ENCODE peak calls at places on chromosomes 3 and 15, in six cellular contexts. W is effector memory CD4-positive, alpha-beta T cell; R is left ventricle myocardium inferior; F is activated CD4-positive, alpha-beta T cell treated with anti-CD3 and anti-CD28 coated beads, Interleukin-2, amount 50 U/mL, for 24 hours; L is tibial artery; D is aorta. S is an unnamed sample.

GRCh38 chr15:68278345-68279217 is 1.0 kb downstream of the FEM1B start:
- DNase-seq in W (no peak), R (no peak), F (no peak), L (no peak), D (no peak), S (peak; percentile 59)

GRCh38 chr3:188001926-188002325 is 152.0 kb upstream of the LPP start:
- DNase-seq in W (no peak), R (no peak), F (no peak), L (no peak), D (no peak), S (no peak)

GRCh38 chr15:88385078-88385700 is 82.0 kb downstream of the MRPL46 start:
- DNase-seq in W (no peak), R (no peak), F (no peak), L (no peak), D (no peak), S (no peak)

GRCh38 chr3:71416868-71417267 is 166.7 kb downstream of the FOXP1 start:
- DNase-seq in W (no peak), R (no peak), F (no peak), L (no peak), D (no peak), S (no peak)

GRCh38 chr3:23002846-23003800 is 200.0 kb upstream of the UBE2E2 start:
- DNase-seq in W (no peak), R (no peak), F (no peak), L (peak; percentile 65), D (peak; percentile 44), S (peak; percentile 40)

GRCh38 chr15:67125589-67126502 is 60.4 kb downstream of the SMAD3 start:
- DNase-seq in W (no peak), R (peak; percentile 79), F (no peak), L (peak; percentile 93), D (peak; percentile 88), S (peak; percentile 52)

GRCh38 chr3:111735912-111736311 is 123.2 kb upstream of the PHLDB2 start:
- DNase-seq in W (no peak), R (no peak), F (no peak), L (no peak), D (no peak), S (no peak)

GRCh38 chr3:32757618-32758374 is 60.0 kb upstream of the TRIM71 start:
- DNase-seq in W (no peak), R (no peak), F (no peak), L (no peak), D (no peak), S (no peak)

GRCh38 chr3:131705558-131706051 is 202.8 kb upstream of the MRPL3 start:
- DNase-seq in W (no peak), R (no peak), F (no peak), L (no peak), D (no peak), S (no peak)

GRCh38 chr15:66785637-66786036 is 83.6 kb downstream of the SMAD6 start:
- DNase-seq in W (no peak), R (no peak), F (no peak), L (no peak), D (no peak), S (no peak)

GRCh38 chr3:17585561-17586325 is 156.7 kb downstream of the TBC1D5 start:
- DNase-seq in W (no peak), R (no peak), F (no peak), L (no peak), D (no peak), S (no peak)

GRCh38 chr15:98076021-98076816 is 115.7 kb downstream of the ARRDC4 start:
- DNase-seq in W (no peak), R (peak; percentile 35), F (no peak), L (peak; percentile 76), D (peak; percentile 76), S (peak; percentile 28)

GRCh38 chr3:39267631-39268553 is 11.9 kb downstream of the CX3CR1 start:
- DNase-seq in W (peak; percentile 70), R (no peak), F (peak; percentile 43), L (no peak), D (no peak), S (no peak)

GRCh38 chr3:56879453-56880224 is 77.9 kb upstream of the ARHGEF3 start:
- DNase-seq in W (no peak), R (no peak), F (no peak), L (no peak), D (no peak), S (no peak)

GRCh38 chr3:55669133-55669532 is 182.0 kb upstream of the WNT5A start:
- DNase-seq in W (no peak), R (no peak), F (no peak), L (no peak), D (no peak), S (no peak)

GRCh38 chr3:13145131-13145825 is 72.0 kb upstream of the IQSEC1 start:
- DNase-seq in W (no peak), R (no peak), F (no peak), L (peak; percentile 40), D (no peak), S (no peak)

GRCh38 chr3:5144316-5144994 is 22.4 kb downstream of the ARL8B start:
- DNase-seq in W (no peak), R (no peak), F (no peak), L (no peak), D (no peak), S (no peak)

GRCh38 chr15:69663441-69663840 is 210.8 kb downstream of the RPLP1 start:
- DNase-seq in W (no peak), R (no peak), F (no peak), L (no peak), D (no peak), S (no peak)

GRCh38 chr3:42504334-42505202 is 2.1 kb downstream of the VIPR1 start:
- DNase-seq in W (no peak), R (no peak), F (no peak), L (peak; percentile 61), D (no peak), S (no peak)

GRCh38 chr3:16767006-16767405 is 117.7 kb upstream of the PLCL2 start:
- DNase-seq in W (no peak), R (no peak), F (no peak), L (no peak), D (no peak), S (no peak)

GRCh38 chr15:64807751-64808222 is 17.7 kb downstream of the PIF1 start:
- DNase-seq in W (no peak), R (no peak), F (no peak), L (no peak), D (no peak), S (no peak)

GRCh38 chr3:192890348-192891335 is 27.0 kb downstream of the MB21D2 start:
- DNase-seq in W (no peak), R (no peak), F (no peak), L (no peak), D (no peak), S (no peak)

GRCh38 chr3:53534216-53534615 is 39.8 kb downstream of the CACNA1D start:
- DNase-seq in W (no peak), R (no peak), F (no peak), L (no peak), D (no peak), S (no peak)

GRCh38 chr3:99817047-99817436 is 620 bp upstream of the CMSS1 start:
- DNase-seq in W (no peak), R (no peak), F (no peak), L (no peak), D (no peak), S (no peak)

GRCh38 chr3:168865022-168865551 is 769.4 kb upstream of the GOLIM4 start:
- DNase-seq in W (no peak), R (no peak), F (no peak), L (no peak), D (no peak), S (no peak)

GRCh38 chr15:101127503-101128076 is 124.3 kb downstream of the CHSY1 start:
- DNase-seq in W (no peak), R (peak; percentile 75), F (peak; percentile 16), L (peak; percentile 96), D (peak; percentile 91), S (peak; percentile 86)

S was measured in heart right ventricle.